ENCODE peak calls at places on chromosomes 12 and 14, in nine cellular contexts. V is stimulated activated CD4-positive, alpha-beta T cell treated with anti-CD3 and anti-CD28 coated beads, Interleukin-2, amount 100 ng/mL, for 4 hours; W is NCI-H2081 treated with DMSO at 0.1 percent for 48 hours; P is DMS79 treated with DMSO at 0.1 percent for 48 hours; C is NCI-H1694; S is occipital lobe; N is ecto neural progenitor cell; Y is A549; R is OCI-M1. Z is an unnamed sample.
A peak's percentile ranks its signal among the peaks of the same experiment; 100 is the strongest.

GRCh38 chr12:123995023-123995422 is 22.0 kb downstream of the ZNF664 start:
- DNase-seq in C (no peak), N (no peak), V (no peak), S (no peak), P (no peak), R (no peak), Y (no peak), W (no peak), Z (no peak)

GRCh38 chr14:96579855-96580254 is 77.7 kb downstream of the PAPOLA start:
- DNase-seq in V (no peak), P (no peak), S (no peak), C (no peak), R (no peak), N (no peak), W (no peak), Y (no peak), Z (no peak)

GRCh38 chr14:70601162-70601561 is 707 bp upstream of the MED6 start:
- DNase-seq in P (no peak), V (no peak), C (no peak), R (no peak), S (no peak), W (no peak), N (no peak), Y (no peak), Z (no peak)

GRCh38 chr12:96225003-96225855 is 31.1 kb downstream of the ELK3 start:
- DNase-seq in S (no peak), Y (no peak), P (peak; percentile 53), R (no peak), C (no peak), N (no peak), V (no peak), W (no peak), Z (no peak)

GRCh38 chr12:52043386-52044212 is 7.6 kb upstream of the NR4A1 start:
- DNase-seq in S (no peak), N (no peak), W (no peak), P (no peak), Y (no peak), R (no peak), C (no peak), V (no peak), Z (no peak)

GRCh38 chr12:45130881-45131281 is 80.0 kb upstream of the DBX2 start:
- DNase-seq in C (peak; percentile 46), V (peak; percentile 6), W (peak; percentile 18), N (peak; percentile 76), R (peak; percentile 80), P (peak; percentile 51), Y (peak; percentile 28), S (no peak), Z (peak; percentile 23)

GRCh38 chr12:130286741-130287140 is 50.9 kb upstream of the PIWIL1 start:
- DNase-seq in W (no peak), R (no peak), P (no peak), Y (no peak), V (no peak), N (no peak), S (no peak), C (no peak), Z (no peak)

GRCh38 chr12:123715151-123715676 is 3.1 kb downstream of the ATP6V0A2 start:
- DNase-seq in C (no peak), N (no peak), P (no peak), W (no peak), Y (no peak), S (no peak), R (peak; percentile 49), V (no peak), Z (no peak)

GRCh38 chr14:95328876-95329503 is 9.3 kb upstream of the CLMN start:
- DNase-seq in P (no peak), V (no peak), C (no peak), N (no peak), Y (no peak), R (no peak), W (no peak), S (no peak), Z (no peak)

GRCh38 chr12:32120419-32120818 is 13.8 kb downstream of the BICD1 start:
- DNase-seq in R (peak; percentile 52), C (no peak), Y (no peak), V (no peak), W (no peak), P (no peak), N (no peak), S (no peak), Z (no peak)

GRCh38 chr12:15558915-15559528 is 230.2 kb downstream of the EPS8 start:
- DNase-seq in C (no peak), S (no peak), W (no peak), R (no peak), N (no peak), V (no peak), P (no peak), Y (no peak), Z (no peak)

GRCh38 chr12:32024884-32025599 is 65.8 kb downstream of the RESF1 start:
- DNase-seq in P (peak; percentile 87), Y (no peak), W (no peak), V (no peak), S (no peak), C (no peak), N (no peak), R (no peak), Z (no peak)

GRCh38 chr14:38837333-38838048 is 265.5 kb downstream of the SEC23A start:
- DNase-seq in V (no peak), R (no peak), C (no peak), P (no peak), S (no peak), Y (no peak), W (no peak), N (no peak), Z (no peak)

GRCh38 chr14:96598332-96598928 is 96.2 kb downstream of the PAPOLA start:
- DNase-seq in R (no peak), C (peak; percentile 55), V (no peak), Y (no peak), S (no peak), N (no peak), P (no peak), W (no peak), Z (no peak)

GRCh38 chr14:22656945-22657711 is 13.0 kb upstream of the OR6J1 start:
- DNase-seq in C (no peak), N (no peak), P (no peak), V (no peak), W (no peak), S (no peak), R (no peak), Y (no peak), Z (no peak)

GRCh38 chr14:95575820-95576473 is 41.1 kb downstream of the GLRX5 start:
- DNase-seq in Y (no peak), C (no peak), R (no peak), W (no peak), N (no peak), S (no peak), V (no peak), P (no peak), Z (no peak)

GRCh38 chr14:92960706-92961566 is 38.0 kb downstream of the CHGA start:
- DNase-seq in Y (peak; percentile 41), R (no peak), W (peak; percentile 30), P (no peak), C (no peak), N (no peak), S (no peak), V (no peak), Z (no peak)

GRCh38 chr12:97751704-97752103 is 289.1 kb downstream of the RMST start:
- DNase-seq in N (no peak), R (no peak), S (no peak), Y (no peak), P (no peak), C (no peak), V (no peak), W (no peak), Z (no peak)

GRCh38 chr12:68641138-68641537 is 30.4 kb downstream of the RAP1B start:
- DNase-seq in P (no peak), S (no peak), R (no peak), C (no peak), Y (no peak), V (peak; percentile 33), N (no peak), W (no peak), Z (no peak)

GRCh38 chr14:94748667-94749347 is 21.1 kb downstream of the GSC start:
- DNase-seq in P (no peak), V (no peak), N (no peak), Y (peak; percentile 60), W (no peak), R (peak; percentile 31), S (no peak), C (peak; percentile 66), Z (no peak)

GRCh38 chr12:65840793-65841670 is 16.7 kb downstream of the HMGA2 start:
- DNase-seq in W (no peak), R (peak; percentile 16), Y (no peak), N (no peak), C (no peak), P (no peak), V (no peak), S (no peak), Z (no peak)

GRCh38 chr14:103136388-103137271 is 13.4 kb downstream of the TNFAIP2 start:
- DNase-seq in N (no peak), R (peak; percentile 22), P (no peak), C (no peak), W (no peak), V (no peak), Y (no peak), S (no peak), Z (no peak)

Z was measured in NCI-H1436 treated with DMSO at 0.1 percent for 48 hours.